ENCODE peak calls at places on chromosomes 12 and 14, in ten cellular contexts. One of them, this sample, is unnamed. For H3K27me3, the result is how much of the 10 kb centered on the place peaks cover.

GRCh38 chr12:96194901-96195844 is 998 bp downstream of the ELK3 start:
- DNase-seq in uterus: peak
- DNase-seq in neural progenitor cell: peak
- DNase-seq in CD8-positive, alpha-beta memory T cell: peak
- DNase-seq in right atrium auricular region: peak
- DNase-seq in K562: peak
- DNase-seq in GM12878: peak
- DNase-seq in cardiac muscle cell: peak
- DNase-seq in mesendoderm: peak
- DNase-seq in left lung: peak
- DNase-seq in this sample: peak

GRCh38 chr14:68232643-68233055 is 413.1 kb downstream of the RAD51B start:
- DNase-seq in neural progenitor cell: no peak
- DNase-seq in CD8-positive, alpha-beta memory T cell: no peak
- DNase-seq in cardiac muscle cell: peak
- DNase-seq in K562: no peak
- DNase-seq in uterus: peak
- DNase-seq in GM12878: peak
- DNase-seq in left lung: peak
- DNase-seq in right atrium auricular region: peak
- DNase-seq in mesendoderm: no peak
- DNase-seq in this sample: no peak

GRCh38 chr12:120649442-120650248 is 9.2 kb downstream of the CABP1 start:
- DNase-seq in CD8-positive, alpha-beta memory T cell: no peak
- DNase-seq in cardiac muscle cell: no peak
- DNase-seq in uterus: peak
- DNase-seq in mesendoderm: no peak
- DNase-seq in left lung: no peak
- DNase-seq in right atrium auricular region: no peak
- DNase-seq in K562: no peak
- DNase-seq in GM12878: no peak
- DNase-seq in neural progenitor cell: peak
- DNase-seq in this sample: no peak

GRCh38 chr12:93572712-93573551 is 457 bp downstream of the SOCS2 start:
- DNase-seq in neural progenitor cell: peak
- DNase-seq in uterus: no peak
- DNase-seq in right atrium auricular region: no peak
- DNase-seq in CD8-positive, alpha-beta memory T cell: peak
- DNase-seq in left lung: peak
- DNase-seq in mesendoderm: peak
- DNase-seq in K562: no peak
- DNase-seq in GM12878: no peak
- DNase-seq in cardiac muscle cell: peak
- DNase-seq in this sample: peak

GRCh38 chr14:34983148-34983760 is 462 bp downstream of the SRP54 start:
- DNase-seq in neural progenitor cell: no peak
- DNase-seq in left lung: no peak
- DNase-seq in right atrium auricular region: no peak
- DNase-seq in uterus: no peak
- DNase-seq in cardiac muscle cell: no peak
- DNase-seq in mesendoderm: no peak
- DNase-seq in K562: no peak
- DNase-seq in CD8-positive, alpha-beta memory T cell: no peak
- DNase-seq in GM12878: no peak
- DNase-seq in this sample: no peak

GRCh38 chr14:56027421-56027820 is 90.8 kb upstream of the PELI2 start:
- DNase-seq in CD8-positive, alpha-beta memory T cell: no peak
- DNase-seq in right atrium auricular region: no peak
- DNase-seq in neural progenitor cell: no peak
- DNase-seq in GM12878: no peak
- DNase-seq in mesendoderm: no peak
- DNase-seq in left lung: no peak
- DNase-seq in cardiac muscle cell: no peak
- DNase-seq in uterus: no peak
- DNase-seq in K562: no peak
- DNase-seq in this sample: no peak

GRCh38 chr14:71179046-71179445 is 271.8 kb downstream of the PCNX1 start:
- DNase-seq in mesendoderm: no peak
- DNase-seq in CD8-positive, alpha-beta memory T cell: no peak
- DNase-seq in uterus: no peak
- DNase-seq in K562: no peak
- DNase-seq in right atrium auricular region: no peak
- DNase-seq in GM12878: no peak
- DNase-seq in neural progenitor cell: no peak
- DNase-seq in left lung: no peak
- DNase-seq in cardiac muscle cell: no peak
- DNase-seq in this sample: no peak

GRCh38 chr12:13210022-13210539 is 13.6 kb downstream of the EMP1 start:
- DNase-seq in GM12878: no peak
- DNase-seq in mesendoderm: peak
- DNase-seq in K562: no peak
- DNase-seq in cardiac muscle cell: no peak
- DNase-seq in CD8-positive, alpha-beta memory T cell: no peak
- DNase-seq in right atrium auricular region: no peak
- DNase-seq in uterus: no peak
- DNase-seq in left lung: no peak
- DNase-seq in neural progenitor cell: peak
- DNase-seq in this sample: no peak

DNA sequence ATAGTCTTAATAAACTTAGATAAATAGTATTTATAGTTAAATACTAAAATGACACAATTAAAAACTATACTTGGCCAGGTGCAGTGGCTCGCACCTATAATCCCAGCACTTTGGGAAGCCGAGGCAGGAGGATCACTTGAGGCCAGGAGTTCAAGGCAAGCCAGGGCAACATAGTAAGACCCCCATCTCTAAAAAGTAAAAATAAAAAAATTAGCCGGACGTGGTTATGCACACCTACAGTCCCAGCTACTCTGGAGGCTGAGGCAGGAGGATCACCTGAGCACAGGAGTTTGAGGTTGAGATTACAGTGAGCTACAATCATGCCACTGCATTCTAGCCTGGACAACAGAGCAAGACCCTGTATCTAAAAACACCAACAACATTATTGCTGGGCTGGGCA is 16.0 kb downstream of the CINP start:
- DNase-seq in K562: no peak
- DNase-seq in cardiac muscle cell: no peak
- DNase-seq in uterus: no peak
- DNase-seq in mesendoderm: no peak
- DNase-seq in neural progenitor cell: no peak
- DNase-seq in CD8-positive, alpha-beta memory T cell: no peak
- DNase-seq in right atrium auricular region: no peak
- DNase-seq in left lung: no peak
- DNase-seq in GM12878: no peak
- DNase-seq in this sample: no peak
- H3K27ac ChIP-seq in K562: no peak
- H3K27ac ChIP-seq in cardiac muscle cell: no peak
- H3K27ac ChIP-seq in uterus: no peak
- H3K27ac ChIP-seq in mesendoderm: no peak
- H3K27ac ChIP-seq in neural progenitor cell: no peak
- H3K27ac ChIP-seq in CD8-positive, alpha-beta memory T cell: no peak
- H3K27ac ChIP-seq in right atrium auricular region: no peak
- H3K27ac ChIP-seq in left lung: no peak
- H3K27ac ChIP-seq in GM12878: no peak
- H3K27ac ChIP-seq in this sample: no peak

GRCh38 chr12:48187916-48188695 is 4.7 kb downstream of the CCDC184 start:
- DNase-seq in CD8-positive, alpha-beta memory T cell: no peak
- DNase-seq in right atrium auricular region: no peak
- DNase-seq in neural progenitor cell: no peak
- DNase-seq in mesendoderm: no peak
- DNase-seq in uterus: no peak
- DNase-seq in K562: no peak
- DNase-seq in left lung: no peak
- DNase-seq in cardiac muscle cell: no peak
- DNase-seq in GM12878: no peak
- DNase-seq in this sample: no peak

GRCh38 chr12:48191096-48191495 is 7.7 kb downstream of the CCDC184 start:
- DNase-seq in cardiac muscle cell: no peak
- DNase-seq in uterus: no peak
- DNase-seq in left lung: no peak
- DNase-seq in K562: no peak
- DNase-seq in right atrium auricular region: no peak
- DNase-seq in CD8-positive, alpha-beta memory T cell: no peak
- DNase-seq in GM12878: no peak
- DNase-seq in mesendoderm: no peak
- DNase-seq in neural progenitor cell: no peak
- DNase-seq in this sample: no peak

GRCh38 chr12:48193623-48194022 is 9.5 kb downstream of the OR10AD1 start:
- DNase-seq in right atrium auricular region: no peak
- DNase-seq in K562: no peak
- DNase-seq in CD8-positive, alpha-beta memory T cell: no peak
- DNase-seq in left lung: no peak
- DNase-seq in GM12878: no peak
- DNase-seq in neural progenitor cell: no peak
- DNase-seq in uterus: no peak
- DNase-seq in mesendoderm: no peak
- DNase-seq in cardiac muscle cell: no peak
- DNase-seq in this sample: no peak

GRCh38 chr12:48192861-48193260 is 9.4 kb downstream of the CCDC184 start:
- DNase-seq in left lung: no peak
- DNase-seq in neural progenitor cell: no peak
- DNase-seq in K562: no peak
- DNase-seq in mesendoderm: no peak
- DNase-seq in right atrium auricular region: no peak
- DNase-seq in GM12878: no peak
- DNase-seq in uterus: no peak
- DNase-seq in cardiac muscle cell: no peak
- DNase-seq in CD8-positive, alpha-beta memory T cell: no peak
- DNase-seq in this sample: no peak

DNA sequence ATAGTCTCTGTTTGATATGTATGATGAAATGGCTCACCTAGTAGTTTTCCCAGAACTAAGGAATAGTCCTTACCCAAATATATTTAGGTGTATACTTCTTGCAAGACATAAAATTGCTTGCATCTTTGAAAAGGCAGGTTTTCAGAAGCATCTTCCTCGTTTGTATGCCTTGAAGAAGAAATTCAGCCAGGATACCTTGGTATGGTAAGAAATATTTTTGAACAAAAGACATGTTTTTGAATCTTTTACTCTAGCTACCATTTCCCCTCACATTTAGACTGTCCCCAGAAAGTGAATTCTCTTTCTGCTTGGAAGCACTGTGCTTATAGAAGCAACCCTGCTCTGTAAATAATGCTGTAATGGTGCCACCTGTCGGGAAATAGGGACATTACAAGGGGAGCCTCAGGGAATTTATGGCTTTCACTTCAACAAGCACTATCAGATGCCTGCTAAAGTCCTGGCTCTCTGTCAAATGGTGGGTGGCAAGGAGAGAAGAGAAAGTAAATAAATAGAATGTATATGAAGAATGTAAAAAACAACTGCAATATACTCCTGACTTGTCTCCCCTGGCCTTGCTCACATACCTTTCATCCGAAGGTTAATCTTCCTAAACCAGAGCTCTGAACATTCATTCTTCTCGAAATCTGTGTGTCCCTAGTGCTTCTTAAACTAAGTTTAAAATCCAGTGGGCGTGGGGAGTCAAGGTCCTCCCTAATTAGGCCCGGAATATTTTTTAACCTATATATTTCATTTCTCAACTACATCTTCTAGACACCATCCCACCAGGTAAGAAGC is 6.1 kb downstream of the CCDC184 start:
- DNase-seq in GM12878: peak
- DNase-seq in K562: peak
- DNase-seq in CD8-positive, alpha-beta memory T cell: peak
- DNase-seq in mesendoderm: peak
- DNase-seq in uterus: peak
- DNase-seq in left lung: no peak
- DNase-seq in cardiac muscle cell: peak
- DNase-seq in neural progenitor cell: peak
- DNase-seq in right atrium auricular region: peak
- DNase-seq in this sample: peak
- H3K27me3 ChIP-seq in GM12878: under half
- H3K27me3 ChIP-seq in K562: under half
- H3K27me3 ChIP-seq in CD8-positive, alpha-beta memory T cell: under half
- H3K27me3 ChIP-seq in mesendoderm: under half
- H3K27me3 ChIP-seq in uterus: under half
- H3K27me3 ChIP-seq in left lung: under half
- H3K27me3 ChIP-seq in cardiac muscle cell: half or more
- H3K27me3 ChIP-seq in neural progenitor cell: half or more
- H3K27me3 ChIP-seq in right atrium auricular region: under half
- H3K27me3 ChIP-seq in this sample: under half

GRCh38 chr14:104794099-104794498 is 1.4 kb downstream of the AKT1 start:
- DNase-seq in CD8-positive, alpha-beta memory T cell: peak
- DNase-seq in right atrium auricular region: no peak
- DNase-seq in neural progenitor cell: peak
- DNase-seq in uterus: no peak
- DNase-seq in mesendoderm: peak
- DNase-seq in GM12878: no peak
- DNase-seq in left lung: peak
- DNase-seq in K562: peak
- DNase-seq in cardiac muscle cell: peak
- DNase-seq in this sample: peak

GRCh38 chr14:104795781-104796681 is 483 bp upstream of the AKT1 start:
- DNase-seq in cardiac muscle cell: peak
- DNase-seq in uterus: no peak
- DNase-seq in K562: peak
- DNase-seq in right atrium auricular region: no peak
- DNase-seq in CD8-positive, alpha-beta memory T cell: peak
- DNase-seq in mesendoderm: no peak
- DNase-seq in left lung: no peak
- DNase-seq in neural progenitor cell: no peak
- DNase-seq in GM12878: no peak
- DNase-seq in this sample: peak

GRCh38 chr14:104794641-104795467 is 694 bp downstream of the AKT1 start:
- DNase-seq in mesendoderm: peak
- DNase-seq in left lung: no peak
- DNase-seq in cardiac muscle cell: peak
- DNase-seq in uterus: no peak
- DNase-seq in K562: peak
- DNase-seq in CD8-positive, alpha-beta memory T cell: peak
- DNase-seq in GM12878: no peak
- DNase-seq in neural progenitor cell: peak
- DNase-seq in right atrium auricular region: no peak
- DNase-seq in this sample: no peak

GRCh38 chr14:104796682-104797081 is 1.1 kb upstream of the AKT1 start:
- DNase-seq in GM12878: no peak
- DNase-seq in K562: no peak
- DNase-seq in right atrium auricular region: no peak
- DNase-seq in left lung: no peak
- DNase-seq in uterus: no peak
- DNase-seq in cardiac muscle cell: no peak
- DNase-seq in mesendoderm: no peak
- DNase-seq in neural progenitor cell: no peak
- DNase-seq in CD8-positive, alpha-beta memory T cell: no peak
- DNase-seq in this sample: no peak

DNA sequence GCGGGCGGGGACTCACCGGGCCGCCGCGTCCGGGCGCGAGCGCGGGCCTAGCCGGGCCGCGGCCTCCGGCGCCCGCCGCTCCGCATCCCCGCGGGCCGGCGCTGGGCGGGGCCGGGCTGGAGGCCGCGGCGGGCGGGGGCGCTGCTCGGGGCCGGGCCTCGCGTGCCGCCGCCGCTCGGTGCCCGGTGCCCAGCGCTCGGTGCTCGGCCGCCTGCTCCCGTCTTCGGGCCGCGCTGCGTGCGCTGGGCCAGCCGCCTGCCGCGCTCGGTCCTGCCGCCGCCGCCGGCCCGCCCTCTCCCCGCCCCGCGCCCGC is at the start of gene AKT1:
- DNase-seq in CD8-positive, alpha-beta memory T cell: no peak
- DNase-seq in mesendoderm: no peak
- DNase-seq in left lung: no peak
- DNase-seq in right atrium auricular region: no peak
- DNase-seq in uterus: no peak
- DNase-seq in neural progenitor cell: peak
- DNase-seq in K562: peak
- DNase-seq in cardiac muscle cell: no peak
- DNase-seq in GM12878: no peak
- DNase-seq in this sample: no peak
- H3K27ac ChIP-seq in CD8-positive, alpha-beta memory T cell: peak
- H3K27ac ChIP-seq in mesendoderm: no peak
- H3K27ac ChIP-seq in left lung: peak
- H3K27ac ChIP-seq in right atrium auricular region: peak
- H3K27ac ChIP-seq in uterus: peak
- H3K27ac ChIP-seq in neural progenitor cell: no peak
- H3K27ac ChIP-seq in K562: peak
- H3K27ac ChIP-seq in cardiac muscle cell: peak
- H3K27ac ChIP-seq in GM12878: peak
- H3K27ac ChIP-seq in this sample: peak

DNA sequence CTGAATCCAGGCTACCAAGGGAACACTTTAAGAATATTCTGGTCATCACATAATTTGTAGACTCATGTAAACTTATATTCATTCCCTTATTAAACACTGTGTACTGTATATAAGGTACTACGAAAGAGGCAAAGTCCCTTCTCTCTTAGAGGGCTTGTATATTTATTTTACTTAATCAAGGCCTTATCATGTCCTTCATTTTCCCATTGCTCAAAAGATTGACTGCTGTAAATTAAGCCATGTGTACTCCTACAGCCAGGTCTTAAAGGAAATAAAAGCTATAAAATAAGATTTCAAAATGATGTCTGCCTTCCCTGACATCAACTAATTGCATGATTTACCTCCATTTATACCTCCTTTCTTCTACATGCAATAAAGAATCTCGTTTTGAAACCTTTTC is 5.0 kb downstream of the DENND5B start:
- DNase-seq in uterus: no peak
- DNase-seq in CD8-positive, alpha-beta memory T cell: no peak
- DNase-seq in cardiac muscle cell: no peak
- DNase-seq in right atrium auricular region: no peak
- DNase-seq in left lung: no peak
- DNase-seq in mesendoderm: no peak
- DNase-seq in K562: no peak
- DNase-seq in neural progenitor cell: no peak
- DNase-seq in GM12878: no peak
- DNase-seq in this sample: no peak
- H3K27me3 ChIP-seq in uterus: under half
- H3K27me3 ChIP-seq in CD8-positive, alpha-beta memory T cell: under half
- H3K27me3 ChIP-seq in cardiac muscle cell: under half
- H3K27me3 ChIP-seq in right atrium auricular region: under half
- H3K27me3 ChIP-seq in left lung: under half
- H3K27me3 ChIP-seq in mesendoderm: under half
- H3K27me3 ChIP-seq in K562: under half
- H3K27me3 ChIP-seq in neural progenitor cell: under half
- H3K27me3 ChIP-seq in GM12878: under half
- H3K27me3 ChIP-seq in this sample: under half

This sample was measured in psoas muscle.